ENCODE peak calls at places on chromosomes 13 and 19, in four cellular contexts. One of them, this sample, is unnamed.

GRCh38 chr19:33395561-33396550 is 22.3 kb downstream of the CEBPG start:
- DNase-seq in GM12878: no peak
- DNase-seq in K562: no peak
- DNase-seq in HL-60: no peak
- DNase-seq in this sample: no peak

GRCh38 chr19:15498910-15499309 is 9.4 kb upstream of the CYP4F22 start:
- DNase-seq in GM12878: no peak
- DNase-seq in K562: peak
- DNase-seq in HL-60: no peak
- DNase-seq in this sample: no peak

GRCh38 chr13:53200498-53201453 is 172.2 kb downstream of the OLFM4 start:
- DNase-seq in GM12878: no peak
- DNase-seq in K562: no peak
- DNase-seq in HL-60: no peak
- DNase-seq in this sample: no peak

GRCh38 chr13:36395280-36395679 is 37.0 kb upstream of the CCNA1 start:
- DNase-seq in GM12878: no peak
- DNase-seq in K562: no peak
- DNase-seq in HL-60: peak
- DNase-seq in this sample: no peak

GRCh38 chr13:49292742-49293498 is 45.2 kb downstream of the CDADC1 start:
- DNase-seq in GM12878: no peak
- DNase-seq in K562: peak
- DNase-seq in HL-60: no peak
- DNase-seq in this sample: no peak

GRCh38 chr19:24065865-24066604 is 21.0 kb upstream of the ZNF254 start:
- DNase-seq in GM12878: no peak
- DNase-seq in K562: no peak
- DNase-seq in HL-60: peak
- DNase-seq in this sample: no peak

GRCh38 chr19:57611113-57611512 is 2.9 kb upstream of the ZNF134 start:
- DNase-seq in GM12878: no peak
- DNase-seq in K562: no peak
- DNase-seq in HL-60: no peak
- DNase-seq in this sample: no peak

GRCh38 chr13:32877491-32877890 is 138.7 kb upstream of the KL start:
- DNase-seq in GM12878: no peak
- DNase-seq in K562: no peak
- DNase-seq in HL-60: no peak
- DNase-seq in this sample: no peak

GRCh38 chr19:51983361-51983760 is 3.3 kb downstream of the ZNF350 start:
- DNase-seq in GM12878: no peak
- DNase-seq in K562: no peak
- DNase-seq in HL-60: no peak
- DNase-seq in this sample: no peak

GRCh38 chr13:27450921-27451461 is 627 bp upstream of the MTIF3 start:
- DNase-seq in GM12878: no peak
- DNase-seq in K562: peak
- DNase-seq in HL-60: peak
- DNase-seq in this sample: no peak

GRCh38 chr19:20999731-21000352 is 20.6 kb upstream of the ZNF430 start:
- DNase-seq in GM12878: peak
- DNase-seq in K562: peak
- DNase-seq in HL-60: no peak
- DNase-seq in this sample: peak

GRCh38 chr13:48476215-48476614 is 56.7 kb downstream of the RCBTB2 start:
- DNase-seq in GM12878: no peak
- DNase-seq in K562: no peak
- DNase-seq in HL-60: peak
- DNase-seq in this sample: no peak

GRCh38 chr19:15124572-15125231 is 17.5 kb downstream of the SYDE1 start:
- DNase-seq in GM12878: no peak
- DNase-seq in K562: peak
- DNase-seq in HL-60: peak
- DNase-seq in this sample: no peak

GRCh38 chr13:49023441-49023840 is 47.7 kb downstream of the FNDC3A start:
- DNase-seq in GM12878: no peak
- DNase-seq in K562: no peak
- DNase-seq in HL-60: no peak
- DNase-seq in this sample: no peak

GRCh38 chr19:17109962-17110598 is 34.5 kb downstream of the MYO9B start:
- DNase-seq in GM12878: peak
- DNase-seq in K562: no peak
- DNase-seq in HL-60: peak
- DNase-seq in this sample: peak

GRCh38 chr13:91369432-91369831 is 21.9 kb downstream of the MIR17HG start:
- DNase-seq in GM12878: no peak
- DNase-seq in K562: no peak
- DNase-seq in HL-60: no peak
- DNase-seq in this sample: no peak

GRCh38 chr13:41007359-41008118 is 11.6 kb downstream of the ELF1 start:
- DNase-seq in GM12878: no peak
- DNase-seq in K562: no peak
- DNase-seq in HL-60: peak
- DNase-seq in this sample: no peak

GRCh38 chr19:55048446-55048845 is 10.4 kb upstream of the GP6 start:
- DNase-seq in GM12878: no peak
- DNase-seq in K562: no peak
- DNase-seq in HL-60: no peak
- DNase-seq in this sample: no peak

GRCh38 chr13:79837741-79838450 is 356.9 kb downstream of the NDFIP2 start:
- DNase-seq in GM12878: no peak
- DNase-seq in K562: no peak
- DNase-seq in HL-60: no peak
- DNase-seq in this sample: no peak

GRCh38 chr19:50258918-50259372 is 55.5 kb downstream of the MYH14 start:
- DNase-seq in GM12878: no peak
- DNase-seq in K562: peak
- DNase-seq in HL-60: no peak
- DNase-seq in this sample: no peak

GRCh38 chr13:49641810-49642291 is 13.5 kb downstream of the ARL11 start:
- DNase-seq in GM12878: no peak
- DNase-seq in K562: peak
- DNase-seq in HL-60: peak
- DNase-seq in this sample: no peak

GRCh38 chr19:9126900-9127405 is at the start of gene OR7G3:
- DNase-seq in GM12878: no peak
- DNase-seq in K562: no peak
- DNase-seq in HL-60: no peak
- DNase-seq in this sample: no peak

GRCh38 chr13:25939961-25940687 is 111.7 kb downstream of the SHISA2 start:
- DNase-seq in GM12878: no peak
- DNase-seq in K562: no peak
- DNase-seq in HL-60: no peak
- DNase-seq in this sample: no peak

GRCh38 chr19:16626796-16627193 is 1.2 kb downstream of the MED26 start:
- DNase-seq in GM12878: no peak
- DNase-seq in K562: no peak
- DNase-seq in HL-60: no peak
- DNase-seq in this sample: no peak

GRCh38 chr19:53907193-53907581 is 1.9 kb upstream of the CACNG7 start:
- DNase-seq in GM12878: no peak
- DNase-seq in K562: no peak
- DNase-seq in HL-60: no peak
- DNase-seq in this sample: no peak

GRCh38 chr13:46559272-46559805 is 6.4 kb downstream of the LRCH1 start:
- DNase-seq in GM12878: no peak
- DNase-seq in K562: no peak
- DNase-seq in HL-60: no peak
- DNase-seq in this sample: no peak

GRCh38 chr13:51815848-51816247 is 11.9 kb upstream of the DHRS12 start:
- DNase-seq in GM12878: no peak
- DNase-seq in K562: no peak
- DNase-seq in HL-60: no peak
- DNase-seq in this sample: no peak

GRCh38 chr19:17184381-17184841 is 30.7 kb upstream of the USE1 start:
- DNase-seq in GM12878: no peak
- DNase-seq in K562: no peak
- DNase-seq in HL-60: no peak
- DNase-seq in this sample: no peak

GRCh38 chr13:113651511-113652403 is 6.2 kb downstream of the ATP4B start:
- DNase-seq in GM12878: no peak
- DNase-seq in K562: no peak
- DNase-seq in HL-60: no peak
- DNase-seq in this sample: no peak

GRCh38 chr19:46201413-46202310 is 27.9 kb upstream of the IGFL1 start:
- DNase-seq in GM12878: no peak
- DNase-seq in K562: no peak
- DNase-seq in HL-60: no peak
- DNase-seq in this sample: no peak

GRCh38 chr19:55454787-55455243 is 6.6 kb downstream of the ISOC2 start:
- DNase-seq in GM12878: no peak
- DNase-seq in K562: no peak
- DNase-seq in HL-60: peak
- DNase-seq in this sample: no peak

GRCh38 chr19:34595683-34596082 is 81.3 kb downstream of the SCGB2B2 start:
- DNase-seq in GM12878: no peak
- DNase-seq in K562: no peak
- DNase-seq in HL-60: no peak
- DNase-seq in this sample: no peak

GRCh38 chr19:7961930-7962626 is 18.6 kb upstream of the TIMM44 start:
- DNase-seq in GM12878: no peak
- DNase-seq in K562: no peak
- DNase-seq in HL-60: peak
- DNase-seq in this sample: no peak

GRCh38 chr13:91659583-91660415 is 261.4 kb downstream of the GPC5 start:
- DNase-seq in GM12878: peak
- DNase-seq in K562: no peak
- DNase-seq in HL-60: no peak
- DNase-seq in this sample: no peak

GRCh38 chr13:43019811-43020210 is 3.6 kb upstream of the DNAJC15 start:
- DNase-seq in GM12878: no peak
- DNase-seq in K562: no peak
- DNase-seq in HL-60: no peak
- DNase-seq in this sample: no peak
- TF ChIP-seq SPI1 in GM12878: no peak
- TF ChIP-seq SPI1 in K562: no peak
- TF ChIP-seq SPI1 in HL-60: no peak
- TF ChIP-seq SPI1 in this sample: no peak

DNA sequence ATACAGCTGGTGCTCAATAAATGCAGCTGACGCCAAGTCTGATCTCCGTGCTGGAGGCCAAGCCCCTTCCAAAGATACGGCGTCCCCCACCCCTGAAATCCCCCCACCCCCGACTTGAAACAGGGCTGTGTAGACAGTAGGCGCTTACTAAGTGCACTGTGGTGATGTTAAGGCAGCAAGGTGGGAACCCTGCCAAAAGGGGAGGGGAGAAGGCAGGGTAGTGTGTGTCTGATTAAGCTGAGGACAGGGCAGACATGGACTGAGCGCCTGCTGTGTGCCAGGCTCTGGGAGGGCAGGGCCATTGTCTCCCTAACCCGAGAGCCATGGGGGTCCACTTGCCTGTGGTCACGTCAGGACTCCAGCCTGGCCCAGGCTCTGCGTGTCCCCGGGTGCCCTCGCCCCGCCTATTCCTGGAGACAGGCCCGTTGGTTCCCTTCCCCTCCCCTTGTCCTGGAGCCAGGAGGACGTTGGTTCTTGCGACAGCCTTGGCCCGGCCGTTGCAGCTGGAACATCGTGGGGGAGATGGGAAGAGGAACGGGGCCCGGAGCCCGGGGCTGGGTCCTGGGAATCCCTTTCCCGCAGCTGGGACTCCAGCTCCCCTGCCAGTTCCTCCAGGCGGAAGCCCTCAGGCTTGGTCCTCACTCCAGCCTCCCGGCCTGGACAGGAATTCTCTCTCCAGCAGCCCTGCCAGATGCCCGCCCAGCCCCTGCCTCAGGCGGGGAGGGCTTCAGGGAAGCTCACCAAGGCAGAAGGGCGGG is 1.7 kb upstream of the ELANE start:
- DNase-seq in GM12878: no peak
- DNase-seq in K562: peak
- DNase-seq in HL-60: peak
- DNase-seq in this sample: no peak
- TF ChIP-seq POLR2AphosphoS5 in GM12878: no peak
- TF ChIP-seq POLR2AphosphoS5 in K562: no peak
- TF ChIP-seq POLR2AphosphoS5 in HL-60: peak
- TF ChIP-seq POLR2AphosphoS5 in this sample: no peak

DNA sequence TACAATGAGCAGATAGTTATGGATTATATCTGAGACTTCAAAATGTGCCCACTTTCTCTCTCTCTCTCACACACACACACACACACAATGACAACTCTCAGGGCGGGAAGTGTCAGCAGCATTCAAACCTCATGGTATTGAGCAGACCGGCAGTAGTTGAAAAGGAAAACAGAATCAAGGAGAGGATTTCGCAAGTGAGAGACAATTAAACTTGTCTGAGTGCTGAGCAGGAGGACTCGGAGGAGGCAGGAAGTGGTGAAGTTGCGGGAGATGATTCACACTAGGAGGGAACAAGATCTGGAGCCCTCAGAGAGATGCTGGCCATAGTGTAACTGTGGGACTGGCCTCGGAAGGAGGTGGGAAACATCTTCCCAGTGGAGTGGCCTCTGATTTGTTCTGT is 353.1 kb downstream of the EFNB2 start:
- DNase-seq in GM12878: no peak
- DNase-seq in K562: no peak
- DNase-seq in HL-60: peak
- DNase-seq in this sample: no peak
- TF ChIP-seq SPI1 in GM12878: no peak
- TF ChIP-seq SPI1 in K562: no peak
- TF ChIP-seq SPI1 in HL-60: no peak
- TF ChIP-seq SPI1 in this sample: no peak

DNA sequence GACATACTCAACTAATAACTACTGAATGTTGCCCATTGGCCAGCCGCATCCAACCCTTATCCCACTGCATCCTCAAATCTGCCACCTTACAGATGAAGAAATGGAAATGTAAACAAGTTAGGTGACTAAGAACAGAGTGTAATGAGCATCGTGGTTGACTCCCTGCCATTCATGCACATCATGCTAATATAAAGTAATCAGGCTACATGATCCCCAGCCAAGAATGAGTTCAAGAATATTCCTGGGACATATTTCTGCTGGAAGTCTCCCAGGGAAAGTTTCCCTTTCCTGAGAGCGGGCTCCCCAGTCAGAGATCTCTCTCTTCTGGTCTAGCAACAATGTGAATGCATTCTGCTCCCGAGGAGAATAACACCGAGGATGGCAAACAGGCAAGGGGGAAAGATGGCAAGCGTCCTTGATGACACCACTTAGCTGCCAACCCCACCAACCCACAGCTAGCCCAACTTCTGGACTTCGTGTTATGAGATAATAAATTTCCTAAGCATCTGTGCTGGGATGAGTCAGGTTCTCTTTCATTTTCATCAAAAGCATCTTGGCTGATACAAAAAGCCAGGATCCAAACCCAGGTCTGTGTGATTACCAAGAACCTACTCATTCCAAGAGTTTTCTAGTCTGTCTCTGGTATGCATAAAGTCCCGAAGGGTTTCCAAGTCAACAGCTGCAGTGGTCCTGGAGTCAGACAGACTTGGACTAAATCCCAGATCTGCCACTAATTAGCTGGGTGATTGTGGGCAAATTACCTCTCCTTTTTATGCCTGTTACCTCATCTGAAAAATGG is 55.7 kb upstream of the SERP2 start:
- DNase-seq in GM12878: no peak
- DNase-seq in K562: no peak
- DNase-seq in HL-60: no peak
- DNase-seq in this sample: no peak
- TF ChIP-seq POLR2AphosphoS5 in GM12878: no peak
- TF ChIP-seq POLR2AphosphoS5 in K562: no peak
- TF ChIP-seq POLR2AphosphoS5 in HL-60: no peak
- TF ChIP-seq POLR2AphosphoS5 in this sample: no peak

This sample was measured in GM12891.